ENCODE peak calls at places on chromosome 6, in eight cellular contexts. U, E, Z, M, F, N, B and D are unnamed samples.

GRCh38 chr6:33860706-33861474 is 57.1 kb upstream of the MLN start:
- DNase-seq in Z (peak), N (no peak), E (no peak), U (no peak), F (no peak), B (peak), M (no peak), D (peak)

GRCh38 chr6:134238960-134239795 is 78.7 kb downstream of the SGK1 start:
- DNase-seq in U (peak), E (peak), F (no peak), N (no peak), Z (no peak), M (no peak), B (no peak), D (no peak)

GRCh38 chr6:44923416-44923815 is 404.7 kb upstream of the RUNX2 start:
- DNase-seq in E (no peak), Z (no peak), U (no peak), F (no peak), N (no peak), M (no peak), B (no peak), D (no peak)

GRCh38 chr6:139611327-139611958 is 237.0 kb upstream of the CITED2 start:
- DNase-seq in M (peak), F (no peak), N (no peak), B (no peak), U (no peak), Z (no peak), E (no peak), D (no peak)

GRCh38 chr6:111840821-111841220 is 32.4 kb downstream of the FYN start:
- DNase-seq in N (no peak), E (no peak), M (no peak), U (no peak), Z (no peak), F (no peak), B (no peak), D (no peak)

GRCh38 chr6:137927777-137928218 is 60.7 kb downstream of the TNFAIP3 start:
- DNase-seq in E (no peak), U (no peak), M (no peak), Z (peak), N (no peak), B (no peak), F (no peak), D (peak)

GRCh38 chr6:50990750-50991446 is 172.2 kb downstream of the TFAP2B start:
- DNase-seq in U (no peak), B (no peak), M (no peak), E (no peak), F (no peak), Z (no peak), N (no peak), D (no peak)

GRCh38 chr6:39777661-39778060 is 14.5 kb upstream of the DAAM2 start:
- DNase-seq in Z (no peak), M (no peak), E (no peak), F (no peak), B (no peak), N (no peak), U (no peak), D (no peak)

GRCh38 chr6:41177287-41177686 is 14.4 kb upstream of the TREM2 start:
- DNase-seq in Z (no peak), N (no peak), F (no peak), E (no peak), M (no peak), U (no peak), B (no peak), D (peak)

GRCh38 chr6:168121308-168121665 is 42.3 kb upstream of the FRMD1 start:
- DNase-seq in E (peak), M (no peak), F (no peak), B (no peak), U (no peak), N (no peak), Z (no peak), D (no peak)

GRCh38 chr6:83258517-83258916 is 65.4 kb downstream of the RWDD2A start:
- DNase-seq in B (no peak), M (no peak), N (no peak), U (no peak), F (no peak), Z (no peak), E (no peak), D (no peak)

GRCh38 chr6:7146079-7146828 is 38.5 kb downstream of the RREB1 start:
- DNase-seq in U (no peak), B (peak), Z (peak), E (no peak), M (peak), F (no peak), N (peak), D (peak)

GRCh38 chr6:32624565-32624964 is 12.6 kb upstream of the HLA-DQA1 start:
- DNase-seq in U (no peak), Z (no peak), F (no peak), E (no peak), N (no peak), M (no peak), B (no peak), D (no peak)

GRCh38 chr6:45558858-45559257 is 181.1 kb upstream of the SUPT3H start:
- DNase-seq in E (no peak), B (no peak), U (no peak), Z (peak), N (no peak), M (no peak), F (no peak), D (no peak)

GRCh38 chr6:13680448-13680968 is 31.1 kb downstream of the RANBP9 start:
- DNase-seq in Z (no peak), B (no peak), U (no peak), N (no peak), M (no peak), F (no peak), E (no peak), D (no peak)

GRCh38 chr6:80338201-80338836 is 231.8 kb downstream of the BCKDHB start:
- DNase-seq in F (peak), U (peak), B (no peak), E (peak), N (peak), M (peak), Z (peak), D (peak)

GRCh38 chr6:150352321-150353296 is 16.2 kb upstream of the IYD start:
- DNase-seq in M (no peak), E (no peak), Z (no peak), U (no peak), F (no peak), N (no peak), B (peak), D (no peak)

GRCh38 chr6:125586074-125586473 is 163.4 kb upstream of the HEY2 start:
- DNase-seq in N (no peak), E (no peak), B (peak), Z (no peak), M (no peak), U (no peak), F (no peak), D (no peak)

GRCh38 chr6:148457137-148457842 is 114.7 kb downstream of the SASH1 start:
- DNase-seq in M (no peak), E (no peak), U (no peak), F (no peak), B (peak), Z (no peak), N (no peak), D (no peak)

GRCh38 chr6:18147160-18147559 is 7.7 kb downstream of the TPMT start:
- DNase-seq in E (no peak), Z (no peak), F (no peak), N (peak), M (no peak), B (peak), U (no peak), D (no peak)

GRCh38 chr6:122393339-122393896 is 6.0 kb upstream of the HSF2 start:
- DNase-seq in N (no peak), B (peak), E (no peak), Z (no peak), U (peak), M (no peak), F (no peak), D (no peak)

GRCh38 chr6:80029442-80029841 is 25.0 kb downstream of the TTK start:
- DNase-seq in B (no peak), Z (no peak), N (no peak), F (no peak), M (no peak), U (no peak), E (no peak), D (no peak)

GRCh38 chr6:24126586-24127192 is 674 bp downstream of the NRSN1 start:
- DNase-seq in B (peak), Z (peak), E (peak), F (peak), N (peak), M (peak), U (peak), D (peak)

GRCh38 chr6:100202417-100203194 is 208.6 kb upstream of the MCHR2 start:
- DNase-seq in M (no peak), B (peak), Z (no peak), U (no peak), E (no peak), N (peak), F (peak), D (no peak)

GRCh38 chr6:105603779-105604592 is 201.1 kb upstream of the PREP start:
- DNase-seq in U (no peak), N (peak), Z (no peak), E (no peak), F (no peak), M (no peak), B (peak), D (no peak)

GRCh38 chr6:108746411-108746810 is 101.8 kb upstream of the ARMC2 start:
- DNase-seq in U (no peak), Z (no peak), M (no peak), B (no peak), F (no peak), N (peak), E (no peak), D (no peak)

GRCh38 chr6:22754111-22754510 is 184.7 kb downstream of the HDGFL1 start:
- DNase-seq in M (no peak), E (no peak), B (no peak), F (no peak), N (no peak), U (no peak), Z (no peak), D (no peak)

GRCh38 chr6:158233214-158233795 is 65.2 kb downstream of the GTF2H5 start:
- DNase-seq in U (peak), M (no peak), Z (no peak), N (no peak), E (peak), B (no peak), F (no peak), D (peak)

GRCh38 chr6:46996860-46997641 is 45.1 kb downstream of the ADGRF1 start:
- DNase-seq in B (no peak), U (no peak), E (no peak), N (peak), Z (no peak), F (no peak), M (no peak), D (no peak)

GRCh38 chr6:156437084-156437879 is 339.9 kb upstream of the ARID1B start:
- DNase-seq in U (no peak), Z (no peak), F (no peak), E (no peak), N (no peak), B (no peak), M (no peak), D (no peak)

GRCh38 chr6:110618591-110619267 is 142.3 kb upstream of the SLC22A16 start:
- DNase-seq in Z (no peak), N (peak), U (no peak), M (peak), E (no peak), B (no peak), F (peak), D (peak)

GRCh38 chr6:27492776-27493175 is 19.9 kb upstream of the ZNF184 start:
- DNase-seq in N (no peak), U (no peak), M (no peak), E (no peak), B (no peak), Z (no peak), F (no peak), D (no peak)

GRCh38 chr6:109455161-109455501 is 441 bp downstream of the MICAL1 start:
- DNase-seq in B (peak), Z (peak), N (peak), E (no peak), F (no peak), M (peak), U (no peak), D (peak)

GRCh38 chr6:74068945-74069570 is 373.1 kb downstream of the CD109 start:
- DNase-seq in U (no peak), N (no peak), Z (no peak), B (peak), F (no peak), M (no peak), E (no peak), D (no peak)

GRCh38 chr6:21444861-21445260 is 148.7 kb upstream of the SOX4 start:
- DNase-seq in E (no peak), U (no peak), M (no peak), Z (no peak), B (peak), F (no peak), N (no peak), D (no peak)

DNA sequence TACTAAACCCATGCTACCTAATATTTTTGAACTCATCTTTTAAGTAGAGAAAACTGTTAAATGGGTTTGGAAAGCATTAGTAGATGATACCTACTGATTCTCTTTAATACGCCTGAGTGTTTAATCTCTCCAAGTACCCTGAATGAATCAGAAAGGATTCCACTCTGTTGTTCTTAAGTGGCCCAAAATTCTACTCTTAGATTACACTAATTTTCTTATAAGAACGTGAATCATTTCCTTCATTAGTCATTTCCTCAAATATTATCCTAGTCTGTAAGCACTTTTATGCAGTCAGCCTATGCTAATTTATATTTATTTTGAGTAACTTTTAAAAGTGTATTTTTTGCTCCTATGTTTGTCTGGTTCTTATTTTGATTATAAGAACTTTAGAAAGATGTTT is 380.0 kb downstream of the BTBD9 start:
- DNase-seq in B (peak), U (no peak), N (no peak), M (no peak), Z (no peak), E (no peak), F (no peak), D (no peak)
- TF ChIP-seq EZH2phosphoT487 in B (no peak), U (no peak), N (no peak), M (no peak), Z (no peak), E (no peak), F (no peak), D (no peak)

GRCh38 chr6:98973571-98973970 is 25.8 kb upstream of the FBXL4 start:
- DNase-seq in M (no peak), U (no peak), B (no peak), N (no peak), Z (no peak), E (no peak), F (no peak), D (no peak)
- H3K27ac ChIP-seq in M (no peak), U (no peak), B (no peak), N (no peak), Z (no peak), E (no peak), F (no peak), D (no peak)

GRCh38 chr6:165218816-165219215 is 90.6 kb downstream of the C6orf118 start:
- DNase-seq in N (no peak), E (no peak), Z (no peak), U (no peak), B (peak), F (no peak), M (no peak), D (no peak)
- TF ChIP-seq EZH2phosphoT487 in N (no peak), E (no peak), Z (no peak), U (no peak), B (no peak), F (no peak), M (no peak), D (no peak)

GRCh38 chr6:82145926-82146452 is 101.6 kb downstream of the IBTK start:
- DNase-seq in M (no peak), B (no peak), Z (no peak), U (no peak), N (no peak), F (no peak), E (no peak), D (no peak)
- H3K27ac ChIP-seq in M (no peak), B (peak), Z (no peak), U (no peak), N (no peak), F (no peak), E (peak), D (no peak)

GRCh38 chr6:2830183-2830582 is 11.5 kb downstream of the SERPINB1 start:
- DNase-seq in U (no peak), F (no peak), N (no peak), E (no peak), Z (no peak), M (no peak), B (no peak), D (no peak)
- TF ChIP-seq EZH2phosphoT487 in U (no peak), F (no peak), N (no peak), E (no peak), Z (no peak), M (no peak), B (no peak), D (no peak)

GRCh38 chr6:132972254-132972653 is 157.9 kb downstream of the RPS12 start:
- DNase-seq in U (no peak), E (no peak), N (no peak), F (no peak), Z (no peak), M (no peak), B (no peak), D (no peak)
- H3K27ac ChIP-seq in U (no peak), E (no peak), N (no peak), F (no peak), Z (peak), M (no peak), B (no peak), D (no peak)